ENCODE peak calls at places on chromosomes 11 and 22, in six cellular contexts. One of them, this sample, is unnamed.

GRCh38 chr11:85076535-85077330 is 550.4 kb downstream of the DLG2 start:
- DNase-seq in body of pancreas: no peak
- DNase-seq in brain microvascular endothelial cell: peak; percentile 63
- DNase-seq in LNCaP clone FGC: no peak
- DNase-seq in kidney: no peak
- DNase-seq in epithelial cell of esophagus: peak; percentile 31
- DNase-seq in this sample: no peak

GRCh38 chr22:24089951-24090350 is 78.8 kb downstream of the CABIN1 start:
- DNase-seq in epithelial cell of esophagus: no peak
- DNase-seq in brain microvascular endothelial cell: no peak
- DNase-seq in LNCaP clone FGC: no peak
- DNase-seq in kidney: peak; percentile 22
- DNase-seq in body of pancreas: no peak
- DNase-seq in this sample: no peak

GRCh38 chr11:44949160-44950035 is 1.3 kb downstream of the TP53I11 start:
- DNase-seq in kidney: peak; percentile 83
- DNase-seq in brain microvascular endothelial cell: peak; percentile 18
- DNase-seq in body of pancreas: no peak
- DNase-seq in epithelial cell of esophagus: no peak
- DNase-seq in LNCaP clone FGC: no peak
- DNase-seq in this sample: no peak

GRCh38 chr11:33360642-33361041 is 103.5 kb downstream of the HIPK3 start:
- DNase-seq in LNCaP clone FGC: no peak
- DNase-seq in body of pancreas: no peak
- DNase-seq in epithelial cell of esophagus: no peak
- DNase-seq in kidney: no peak
- DNase-seq in brain microvascular endothelial cell: no peak
- DNase-seq in this sample: no peak

GRCh38 chr11:57376095-57376812 is 4.7 kb downstream of the PRG3 start:
- DNase-seq in LNCaP clone FGC: no peak
- DNase-seq in brain microvascular endothelial cell: no peak
- DNase-seq in kidney: no peak
- DNase-seq in body of pancreas: no peak
- DNase-seq in epithelial cell of esophagus: no peak
- DNase-seq in this sample: no peak

GRCh38 chr11:8814923-8815240 is 96.1 kb upstream of the AKIP1 start:
- DNase-seq in body of pancreas: no peak
- DNase-seq in kidney: peak; percentile 69
- DNase-seq in epithelial cell of esophagus: no peak
- DNase-seq in brain microvascular endothelial cell: no peak
- DNase-seq in LNCaP clone FGC: no peak
- DNase-seq in this sample: no peak

GRCh38 chr22:43706558-43707328 is 105.4 kb downstream of the EFCAB6 start:
- DNase-seq in kidney: no peak
- DNase-seq in brain microvascular endothelial cell: no peak
- DNase-seq in LNCaP clone FGC: peak; percentile 61
- DNase-seq in body of pancreas: no peak
- DNase-seq in epithelial cell of esophagus: no peak
- DNase-seq in this sample: no peak

GRCh38 chr11:90423378-90423777 is 200.5 kb upstream of the CHORDC1 start:
- DNase-seq in brain microvascular endothelial cell: no peak
- DNase-seq in epithelial cell of esophagus: no peak
- DNase-seq in body of pancreas: no peak
- DNase-seq in LNCaP clone FGC: no peak
- DNase-seq in kidney: no peak
- DNase-seq in this sample: no peak

GRCh38 chr11:47980907-47981621 is 705 bp downstream of the PTPRJ start:
- DNase-seq in body of pancreas: peak; percentile 59
- DNase-seq in LNCaP clone FGC: no peak
- DNase-seq in epithelial cell of esophagus: peak; percentile 29
- DNase-seq in brain microvascular endothelial cell: no peak
- DNase-seq in kidney: peak; percentile 84
- DNase-seq in this sample: peak; percentile 57

GRCh38 chr11:111730871-111731591 is 35.2 kb downstream of the PPP2R1B start:
- DNase-seq in kidney: peak; percentile 84
- DNase-seq in brain microvascular endothelial cell: peak; percentile 90
- DNase-seq in LNCaP clone FGC: peak; percentile 65
- DNase-seq in body of pancreas: peak; percentile 84
- DNase-seq in epithelial cell of esophagus: peak; percentile 55
- DNase-seq in this sample: no peak

GRCh38 chr22:48313156-48313555 is 1514.5 kb downstream of the BRD1 start:
- DNase-seq in brain microvascular endothelial cell: no peak
- DNase-seq in kidney: no peak
- DNase-seq in body of pancreas: no peak
- DNase-seq in epithelial cell of esophagus: no peak
- DNase-seq in LNCaP clone FGC: no peak
- DNase-seq in this sample: no peak

GRCh38 chr11:93271596-93271995 is 58.9 kb upstream of the DEUP1 start:
- DNase-seq in epithelial cell of esophagus: no peak
- DNase-seq in kidney: no peak
- DNase-seq in body of pancreas: no peak
- DNase-seq in LNCaP clone FGC: no peak
- DNase-seq in brain microvascular endothelial cell: no peak
- DNase-seq in this sample: no peak

GRCh38 chr11:132111781-132112380 is 741.5 kb downstream of the NTM start:
- DNase-seq in epithelial cell of esophagus: peak; percentile 82
- DNase-seq in LNCaP clone FGC: no peak
- DNase-seq in body of pancreas: no peak
- DNase-seq in kidney: no peak
- DNase-seq in brain microvascular endothelial cell: peak; percentile 83
- DNase-seq in this sample: no peak

GRCh38 chr22:38699784-38700183 is 959 bp downstream of the JOSD1 start:
- DNase-seq in brain microvascular endothelial cell: no peak
- DNase-seq in epithelial cell of esophagus: peak; percentile 39
- DNase-seq in kidney: no peak
- DNase-seq in LNCaP clone FGC: no peak
- DNase-seq in body of pancreas: no peak
- DNase-seq in this sample: no peak
- TF ChIP-seq CTCF in brain microvascular endothelial cell: no peak
- TF ChIP-seq CTCF in epithelial cell of esophagus: no peak
- TF ChIP-seq CTCF in kidney: no peak
- TF ChIP-seq CTCF in LNCaP clone FGC: no peak
- TF ChIP-seq CTCF in body of pancreas: no peak
- TF ChIP-seq CTCF in this sample: no peak

GRCh38 chr11:118791961-118792578 is 1.1 kb upstream of the DDX6 start:
- DNase-seq in epithelial cell of esophagus: peak; percentile 29
- DNase-seq in LNCaP clone FGC: no peak
- DNase-seq in brain microvascular endothelial cell: peak; percentile 2
- DNase-seq in body of pancreas: no peak
- DNase-seq in kidney: peak; percentile 87
- DNase-seq in this sample: no peak

GRCh38 chr11:118792642-118793124 is 1.7 kb upstream of the DDX6 start:
- DNase-seq in body of pancreas: peak; percentile 91
- DNase-seq in epithelial cell of esophagus: peak; percentile 89
- DNase-seq in brain microvascular endothelial cell: peak; percentile 89
- DNase-seq in kidney: no peak
- DNase-seq in LNCaP clone FGC: peak; percentile 84
- DNase-seq in this sample: peak; percentile 89

GRCh38 chr11:118789501-118790356 is 1.2 kb downstream of the DDX6 start:
- DNase-seq in epithelial cell of esophagus: peak; percentile 53
- DNase-seq in brain microvascular endothelial cell: peak; percentile 1
- DNase-seq in body of pancreas: peak; percentile 49
- DNase-seq in kidney: no peak
- DNase-seq in LNCaP clone FGC: no peak
- DNase-seq in this sample: no peak

GRCh38 chr11:118790357-118791014 is 478 bp downstream of the DDX6 start:
- DNase-seq in epithelial cell of esophagus: peak; percentile 43
- DNase-seq in body of pancreas: peak; percentile 67
- DNase-seq in brain microvascular endothelial cell: peak; percentile 38
- DNase-seq in LNCaP clone FGC: no peak
- DNase-seq in kidney: peak; percentile 91
- DNase-seq in this sample: peak; percentile 51

DNA sequence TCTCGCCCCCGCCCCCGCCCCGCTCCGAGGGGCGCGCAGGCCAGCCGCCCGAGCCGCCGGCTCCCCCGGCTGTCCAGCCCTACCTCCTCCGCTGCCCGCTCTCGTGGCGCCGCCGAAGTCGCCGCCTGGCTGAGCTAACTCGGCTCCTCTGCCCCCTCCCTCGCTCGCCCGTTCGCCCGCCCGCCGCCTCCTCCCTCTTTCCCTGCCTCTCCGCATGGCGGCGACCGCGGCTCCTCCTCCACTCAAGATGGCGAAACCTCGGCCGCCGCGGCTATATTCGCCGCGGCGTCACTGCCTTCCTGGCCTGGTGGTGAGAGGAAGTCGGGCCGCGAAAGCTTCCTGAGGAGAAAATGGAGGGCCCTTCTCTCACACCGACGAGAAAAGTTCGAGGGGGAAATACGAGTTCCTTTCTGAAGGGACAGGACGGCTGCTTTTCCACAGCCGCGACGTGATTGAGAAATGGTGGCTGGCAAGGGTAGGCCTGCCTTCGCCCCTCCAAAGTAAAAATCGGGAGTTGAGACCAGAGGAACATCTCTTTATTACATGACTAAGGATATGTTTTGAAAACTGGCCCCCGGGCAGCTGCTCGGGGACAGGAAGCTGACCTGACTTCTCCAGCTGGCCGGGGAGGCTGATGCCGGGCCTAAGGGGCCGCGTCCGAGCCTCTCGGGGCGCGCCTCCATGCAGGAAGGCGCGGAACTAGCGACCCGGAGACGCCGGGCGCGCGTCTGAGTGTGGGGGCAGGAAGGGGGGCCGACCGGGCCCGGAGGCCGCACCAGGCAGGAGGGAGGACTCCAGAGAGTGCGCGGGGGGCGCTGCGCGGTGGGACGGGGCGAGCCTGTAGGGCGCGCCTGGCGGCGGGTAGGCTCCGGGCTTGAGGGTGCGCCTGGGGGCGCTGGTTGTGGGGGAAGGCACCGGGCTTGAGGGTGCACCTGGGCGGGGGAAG is at the start of gene DDX6:
- DNase-seq in kidney: peak; percentile 98
- DNase-seq in brain microvascular endothelial cell: peak; percentile 83
- DNase-seq in body of pancreas: peak; percentile 93
- DNase-seq in LNCaP clone FGC: peak; percentile 61
- DNase-seq in epithelial cell of esophagus: peak; percentile 92
- DNase-seq in this sample: peak; percentile 90
- TF ChIP-seq CTCF in kidney: no peak
- TF ChIP-seq CTCF in brain microvascular endothelial cell: peak; percentile 40
- TF ChIP-seq CTCF in body of pancreas: peak; percentile 55
- TF ChIP-seq CTCF in LNCaP clone FGC: peak; percentile 48
- TF ChIP-seq CTCF in epithelial cell of esophagus: peak; percentile 25
- TF ChIP-seq CTCF in this sample: no peak

DNA sequence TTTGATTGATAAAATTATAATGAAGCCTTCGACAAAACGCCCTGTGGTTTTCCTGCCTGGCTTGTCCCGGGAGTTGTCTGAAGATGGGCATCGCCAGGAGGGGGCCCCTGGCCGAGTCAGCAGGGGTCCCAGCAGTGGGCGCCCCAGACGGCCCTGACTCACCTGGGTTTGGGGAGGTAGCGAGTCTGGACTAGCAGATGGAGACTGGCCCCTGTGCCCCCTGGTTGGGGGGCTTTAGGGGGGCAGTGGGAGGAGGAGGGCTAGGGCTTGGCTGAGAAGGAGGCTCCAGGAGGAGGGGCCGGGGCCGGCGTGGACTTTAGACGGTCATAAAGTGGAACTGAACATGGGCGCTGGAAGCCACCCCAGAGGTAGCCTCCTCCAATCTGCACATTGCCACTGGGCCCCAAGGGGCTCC is 410 bp upstream of the LIF start:
- DNase-seq in LNCaP clone FGC: no peak
- DNase-seq in body of pancreas: no peak
- DNase-seq in kidney: no peak
- DNase-seq in epithelial cell of esophagus: no peak
- DNase-seq in brain microvascular endothelial cell: no peak
- DNase-seq in this sample: no peak
- TF ChIP-seq CTCF in LNCaP clone FGC: no peak
- TF ChIP-seq CTCF in body of pancreas: no peak
- TF ChIP-seq CTCF in kidney: no peak
- TF ChIP-seq CTCF in epithelial cell of esophagus: no peak
- TF ChIP-seq CTCF in brain microvascular endothelial cell: peak; percentile 25
- TF ChIP-seq CTCF in this sample: no peak

GRCh38 chr11:86955111-86955673 is at the start of gene FZD4:
- DNase-seq in kidney: peak; percentile 97
- DNase-seq in brain microvascular endothelial cell: peak; percentile 75
- DNase-seq in epithelial cell of esophagus: peak; percentile 90
- DNase-seq in LNCaP clone FGC: peak; percentile 36
- DNase-seq in body of pancreas: peak; percentile 91
- DNase-seq in this sample: no peak

GRCh38 chr11:86954288-86955110 is 696 bp downstream of the FZD4 start:
- DNase-seq in kidney: peak; percentile 77
- DNase-seq in epithelial cell of esophagus: peak; percentile 5
- DNase-seq in body of pancreas: peak; percentile 82
- DNase-seq in LNCaP clone FGC: no peak
- DNase-seq in brain microvascular endothelial cell: no peak
- DNase-seq in this sample: no peak

GRCh38 chr11:86952933-86953637 is 2.1 kb downstream of the FZD4 start:
- DNase-seq in body of pancreas: no peak
- DNase-seq in brain microvascular endothelial cell: peak; percentile 20
- DNase-seq in epithelial cell of esophagus: no peak
- DNase-seq in kidney: no peak
- DNase-seq in LNCaP clone FGC: no peak
- DNase-seq in this sample: no peak

GRCh38 chr11:86958259-86958658 is 3.1 kb upstream of the FZD4 start:
- DNase-seq in epithelial cell of esophagus: no peak
- DNase-seq in body of pancreas: no peak
- DNase-seq in kidney: no peak
- DNase-seq in LNCaP clone FGC: no peak
- DNase-seq in brain microvascular endothelial cell: no peak
- DNase-seq in this sample: no peak

DNA sequence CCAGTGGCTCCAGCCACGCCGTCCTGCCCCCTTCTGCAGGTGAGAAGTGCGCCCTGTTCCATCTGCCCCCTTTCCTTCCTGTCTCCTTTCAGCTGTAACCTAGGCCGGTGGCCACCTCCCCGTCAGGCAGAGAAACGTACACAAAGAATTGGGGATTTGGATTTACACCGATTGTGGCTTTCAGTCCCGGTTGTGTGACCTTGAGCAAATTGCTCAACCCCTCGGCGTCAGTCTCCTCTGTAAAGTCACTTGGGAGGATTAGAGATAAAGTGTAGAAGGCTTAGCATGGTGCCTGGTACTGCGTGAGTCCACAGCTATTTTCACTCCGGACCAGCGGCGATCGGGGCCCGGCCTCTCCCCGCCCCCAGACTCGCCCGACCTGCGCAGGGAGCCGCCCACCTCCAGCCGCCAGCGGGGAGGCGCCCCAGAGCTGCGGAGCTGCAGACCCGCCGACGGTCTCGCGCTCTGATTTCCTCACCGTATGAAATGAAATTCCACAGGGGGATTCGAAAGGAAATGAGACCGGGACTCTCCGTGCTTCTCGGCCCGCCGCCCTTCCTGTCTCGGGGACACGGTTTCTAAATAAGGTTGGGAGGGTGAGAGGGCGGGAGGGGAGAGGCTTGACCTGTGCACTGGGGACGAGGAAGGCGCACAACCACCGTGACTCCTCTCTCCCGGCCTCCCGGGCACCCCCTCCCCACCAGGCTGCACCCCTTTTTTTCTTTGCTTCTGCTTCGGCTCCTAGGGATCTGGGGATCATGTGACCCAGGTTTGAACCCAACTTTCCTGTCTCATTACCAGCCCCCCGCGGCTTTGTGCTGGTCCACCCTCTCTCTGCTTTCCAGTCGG is 703 bp upstream of the FZD4 start:
- DNase-seq in epithelial cell of esophagus: peak; percentile 71
- DNase-seq in LNCaP clone FGC: peak; percentile 28
- DNase-seq in kidney: peak; percentile 95
- DNase-seq in brain microvascular endothelial cell: peak; percentile 60
- DNase-seq in body of pancreas: peak; percentile 87
- DNase-seq in this sample: no peak
- TF ChIP-seq CTCF in epithelial cell of esophagus: no peak
- TF ChIP-seq CTCF in LNCaP clone FGC: peak; percentile 54
- TF ChIP-seq CTCF in kidney: peak; percentile 32
- TF ChIP-seq CTCF in brain microvascular endothelial cell: peak; percentile 3
- TF ChIP-seq CTCF in body of pancreas: peak; percentile 49
- TF ChIP-seq CTCF in this sample: no peak